ENCODE peak calls at places on chromosomes 5 and 9, in eight cellular contexts. M, D, P, E, A, W, J and T are unnamed samples.
A peak's percentile ranks its signal among the peaks of the same experiment; 100 is the strongest.

GRCh38 chr5:126452477-126452876 is 29.3 kb downstream of the GRAMD2B start:
- DNase-seq in M (peak; percentile 79), J (no peak), D (no peak), E (no peak), P (no peak), W (no peak), A (peak; percentile 45), T (no peak)

GRCh38 chr5:104755806-104756205 is 1193.2 kb upstream of the NUDT12 start:
- DNase-seq in A (no peak), M (no peak), D (no peak), W (no peak), E (no peak), P (no peak), J (no peak), T (no peak)

GRCh38 chr9:14674630-14675029 is 18.6 kb downstream of the ZDHHC21 start:
- DNase-seq in M (no peak), P (no peak), J (no peak), D (no peak), W (no peak), A (no peak), E (no peak), T (no peak)

GRCh38 chr9:21324040-21324439 is 11.2 kb downstream of the KLHL9 start:
- DNase-seq in D (no peak), A (no peak), J (no peak), M (no peak), P (no peak), E (no peak), W (peak; percentile 41), T (no peak)

GRCh38 chr5:28666075-28666474 is 1627.7 kb upstream of the CDH9 start:
- DNase-seq in A (no peak), P (no peak), W (no peak), M (no peak), D (no peak), E (no peak), J (no peak), T (no peak)

GRCh38 chr9:124541824-124542223 is 34.6 kb upstream of the NR5A1 start:
- DNase-seq in A (no peak), E (no peak), W (no peak), J (no peak), P (no peak), D (no peak), M (no peak), T (no peak)

GRCh38 chr5:1549631-1550030 is 25.9 kb upstream of the LPCAT1 start:
- DNase-seq in D (no peak), P (no peak), A (no peak), J (no peak), E (no peak), W (no peak), M (peak; percentile 68), T (no peak)

GRCh38 chr9:4937436-4937835 is 47.6 kb upstream of the JAK2 start:
- DNase-seq in A (no peak), P (no peak), W (no peak), E (no peak), M (no peak), J (peak; percentile 39), D (no peak), T (no peak)

GRCh38 chr5:35012796-35013195 is 35.0 kb downstream of the AGXT2 start:
- DNase-seq in W (no peak), D (peak; percentile 63), M (no peak), P (no peak), J (no peak), A (no peak), E (no peak), T (no peak)

GRCh38 chr5:16757989-16758501 is 141.2 kb upstream of the RETREG1 start:
- DNase-seq in A (no peak), M (no peak), J (peak; percentile 90), E (no peak), D (no peak), W (no peak), P (no peak), T (no peak)

GRCh38 chr5:94072116-94072515 is 330.7 kb upstream of the POU5F2 start:
- DNase-seq in P (no peak), J (no peak), W (no peak), M (no peak), A (peak; percentile 26), D (no peak), E (no peak), T (no peak)

GRCh38 chr5:132641241-132641723 is 16.7 kb upstream of the IL13 start:
- DNase-seq in A (no peak), D (no peak), P (no peak), E (no peak), M (no peak), W (no peak), J (no peak), T (no peak)

GRCh38 chr9:86405086-86405491 is 50.9 kb upstream of the TUT7 start:
- DNase-seq in J (peak; percentile 85), M (no peak), P (no peak), D (no peak), A (no peak), E (no peak), W (no peak), T (no peak)
- TF ChIP-seq CTCF in J (no peak), M (no peak), P (no peak), D (no peak), A (no peak), E (no peak), W (no peak), T (no peak)

DNA sequence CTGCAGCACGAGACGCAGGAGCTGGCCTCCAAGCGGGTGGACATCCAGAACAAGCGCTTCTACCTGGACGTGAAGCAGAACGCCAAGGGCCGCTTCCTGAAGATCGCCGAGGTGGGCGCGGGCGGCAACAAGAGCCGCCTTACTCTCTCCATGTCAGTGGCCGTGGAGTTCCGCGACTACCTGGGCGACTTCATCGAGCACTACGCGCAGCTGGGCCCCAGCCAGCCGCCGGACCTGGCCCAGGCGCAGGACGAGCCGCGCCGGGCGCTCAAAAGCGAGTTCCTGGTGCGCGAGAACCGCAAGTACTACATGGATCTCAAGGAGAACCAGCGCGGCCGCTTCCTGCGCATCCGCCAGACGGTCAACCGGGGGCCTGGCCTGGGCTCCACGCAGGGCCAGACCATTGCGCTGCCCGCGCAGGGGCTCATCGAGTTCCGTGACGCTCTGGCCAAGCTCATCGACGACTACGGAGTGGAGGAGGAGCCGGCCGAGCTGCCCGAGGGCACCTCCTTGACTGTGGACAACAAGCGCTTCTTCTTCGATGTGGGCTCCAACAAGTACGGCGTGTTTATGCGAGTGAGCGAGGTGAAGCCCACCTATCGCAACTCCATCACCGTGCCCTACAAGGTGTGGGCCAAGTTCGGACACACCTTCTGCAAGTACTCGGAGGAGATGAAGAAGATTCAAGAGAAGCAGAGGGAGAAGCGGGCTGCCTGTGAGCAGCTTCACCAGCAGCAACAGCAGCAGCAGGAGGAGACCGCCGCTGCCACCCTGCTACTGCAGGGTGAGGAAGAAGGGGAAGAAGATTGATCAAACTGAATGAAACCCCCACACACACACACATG is 654 bp downstream of the PURA start:
- DNase-seq in W (peak; percentile 71), D (peak; percentile 66), P (peak; percentile 47), E (peak; percentile 40), J (no peak), M (peak; percentile 76), A (peak; percentile 69), T (no peak)
- H3K27ac ChIP-seq in W (peak overlapping the region; percentile 49), D (peak overlapping the region; percentile 95), P (peak overlapping the region; percentile 90), E (peak overlapping the region; percentile 82), J (peak overlapping the region; percentile 88), M (peak overlapping the region; percentile 67), A (peak overlapping the region; percentile 26), T (peak overlapping the region; percentile 95)

GRCh38 chr9:75131700-75132099 is 43.4 kb downstream of the OSTF1 start:
- DNase-seq in M (no peak), J (no peak), P (no peak), E (no peak), W (no peak), A (no peak), D (no peak), T (no peak)
- H3K4me3 ChIP-seq in M (no peak overlapping the region), J (no peak overlapping the region), P (no peak overlapping the region), E (no peak overlapping the region), W (no peak overlapping the region), A (no peak overlapping the region), D (no peak overlapping the region), T (no peak overlapping the region)

DNA sequence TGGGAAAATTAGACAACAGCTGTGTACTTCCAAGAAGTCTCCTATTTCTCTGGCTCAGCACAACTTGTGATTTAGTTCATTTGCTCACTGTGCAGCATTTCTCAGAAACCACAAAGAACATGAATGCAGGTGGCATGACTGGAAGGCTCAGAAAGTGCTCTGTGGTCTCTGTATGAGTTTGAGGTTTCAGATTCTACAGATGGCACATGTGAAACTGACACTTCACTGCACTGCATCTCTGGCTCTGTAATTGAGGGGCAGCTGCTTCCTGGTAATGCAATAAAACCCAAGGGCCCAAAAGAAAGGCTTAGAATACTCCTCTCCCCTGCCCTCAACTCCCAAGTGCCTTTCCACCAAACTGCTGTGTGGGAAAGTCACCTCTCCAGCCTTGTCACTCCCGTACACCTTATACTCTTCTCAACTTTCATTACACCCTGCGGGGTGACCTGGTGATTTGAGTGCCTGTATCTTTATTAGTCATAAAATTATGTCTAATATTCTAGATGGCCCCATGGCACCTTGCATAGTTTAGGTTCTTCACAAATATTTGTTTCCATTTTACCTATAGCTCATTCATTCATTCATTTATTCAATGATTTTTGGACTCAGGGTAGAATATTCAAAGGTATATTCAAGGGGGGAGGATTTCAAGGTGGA is 82.4 kb downstream of the ESM1 start:
- DNase-seq in W (no peak), E (no peak), P (no peak), A (peak; percentile 72), M (no peak), D (no peak), J (no peak), T (no peak)
- TF ChIP-seq CTCF in W (no peak), E (no peak), P (no peak), A (no peak), M (no peak), D (no peak), J (no peak), T (no peak)

DNA sequence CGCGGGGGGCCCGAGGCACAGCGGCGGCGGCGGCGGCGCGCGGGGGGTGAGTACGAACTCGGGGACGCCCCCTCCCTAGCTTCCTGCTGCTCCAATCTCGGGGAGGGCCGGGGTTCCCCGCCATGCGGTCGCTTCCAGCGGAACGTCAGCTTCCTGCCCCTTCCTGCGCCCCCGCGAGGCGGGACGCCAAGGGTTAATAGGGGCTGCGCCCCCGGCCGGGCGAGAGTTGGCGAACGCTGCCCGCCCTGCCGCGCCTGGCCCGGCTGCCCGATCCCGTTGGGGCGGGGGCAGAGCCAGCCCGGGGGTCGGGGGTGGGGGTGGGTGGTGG is 594 bp downstream of the COL27A1 start:
- DNase-seq in P (no peak), J (no peak), W (no peak), E (no peak), D (no peak), M (peak; percentile 81), A (no peak), T (no peak)
- H3K27ac ChIP-seq in P (peak overlapping the region; percentile 88), J (peak overlapping the region; percentile 41), W (no peak overlapping the region), E (no peak overlapping the region), D (peak overlapping the region; percentile 78), M (no peak overlapping the region), A (no peak overlapping the region), T (peak overlapping the region; percentile 86)